ENCODE peak calls at places on chromosomes 11 and 22, in six cellular contexts. S is H9; O is activated CD4-positive, alpha-beta T cell treated with anti-CD3 and anti-CD28 coated beads, Interleukin-2, amount 10 ng/mL, durations not matched to agents 7 days and 5 days; G is Kasumi-1; A is fibroblast of gingiva; Q is iPS DF 19.7. D is an unnamed sample.

GRCh38 chr11:43360361-43361032 is 1.8 kb downstream of the TTC17 start:
- DNase-seq in G (peak; percentile 61), A (peak; percentile 15), Q (no peak), S (no peak), O (no peak), D (no peak)

GRCh38 chr11:61027141-61027840 is 55.8 kb downstream of the CD6 start:
- DNase-seq in A (no peak), Q (no peak), G (no peak), O (peak; percentile 53), S (no peak), D (no peak)

GRCh38 chr22:38417252-38418060 is 37.5 kb downstream of the KCNJ4 start:
- DNase-seq in Q (no peak), S (no peak), O (no peak), A (no peak), G (no peak), D (no peak)

GRCh38 chr11:121082670-121083069 is 18.4 kb upstream of the TECTA start:
- DNase-seq in Q (peak; percentile 33), A (no peak), S (peak; percentile 66), O (no peak), G (no peak), D (no peak)

GRCh38 chr11:57493507-57494503 is 21.7 kb downstream of the SLC43A1 start:
- DNase-seq in G (no peak), O (peak; percentile 78), A (no peak), Q (no peak), S (peak; percentile 94), D (peak; percentile 65)

GRCh38 chr22:36998620-36999351 is 20.5 kb downstream of the TST start:
- DNase-seq in S (peak; percentile 64), G (no peak), A (no peak), Q (no peak), O (no peak), D (no peak)

GRCh38 chr11:126080206-126080941 is 17.7 kb upstream of the CDON start:
- DNase-seq in O (no peak), Q (no peak), A (no peak), S (no peak), G (no peak), D (no peak)

GRCh38 chr11:16385099-16385498 is 28.8 kb upstream of the SOX6 start:
- DNase-seq in G (no peak), Q (no peak), S (no peak), O (no peak), A (no peak), D (no peak)

GRCh38 chr22:19393704-19394103 is 37.8 kb downstream of the HIRA start:
- DNase-seq in O (no peak), S (no peak), Q (no peak), G (no peak), A (no peak), D (no peak)

GRCh38 chr11:111798279-111798678 is 32.1 kb upstream of the PPP2R1B start:
- DNase-seq in A (no peak), G (no peak), S (no peak), Q (no peak), O (no peak), D (no peak)

GRCh38 chr22:43782448-43782847 is 29.7 kb downstream of the EFCAB6 start:
- DNase-seq in S (no peak), G (no peak), Q (no peak), A (no peak), O (no peak), D (no peak)